ENCODE peak calls at places on chromosomes 12 and 14, in six cellular contexts. X, E, K, V, G and W are unnamed samples.

GRCh38 chr14:44606576-44606975 is 99.5 kb upstream of the FSCB start:
- DNase-seq in K (no peak), G (no peak), V (no peak), E (no peak), X (no peak), W (no peak)

GRCh38 chr14:34051966-34052657 is 101.2 kb upstream of the EGLN3 start:
- DNase-seq in G (no peak), K (no peak), X (no peak), V (peak; percentile 85), E (no peak), W (no peak)

GRCh38 chr12:754871-755562 is 2.6 kb downstream of the WNK1 start:
- DNase-seq in E (no peak), K (peak; percentile 80), V (peak; percentile 65), G (peak; percentile 9), X (no peak), W (peak; percentile 24)

GRCh38 chr14:105864651-105865265 is 338.4 kb downstream of the TMEM121 start:
- DNase-seq in X (no peak), V (no peak), G (no peak), K (no peak), E (peak; percentile 43), W (no peak)

GRCh38 chr12:131692431-131692830 is 18.5 kb upstream of the SFSWAP start:
- DNase-seq in X (no peak), V (no peak), E (no peak), K (no peak), G (no peak), W (no peak)

GRCh38 chr14:49944501-49944900 is 51.6 kb downstream of the ARF6 start:
- DNase-seq in X (no peak), K (no peak), V (no peak), G (no peak), E (no peak), W (no peak)

GRCh38 chr12:122060069-122060468 is 18.5 kb upstream of the MLXIP start:
- DNase-seq in G (no peak), E (no peak), K (no peak), X (no peak), V (no peak), W (no peak)

GRCh38 chr12:29238822-29239291 is 89.8 kb downstream of the FAR2 start:
- DNase-seq in X (no peak), K (no peak), V (no peak), E (no peak), G (no peak), W (no peak)

GRCh38 chr12:50402270-50403000 is 1.8 kb downstream of the LARP4 start:
- DNase-seq in X (no peak), V (no peak), K (no peak), E (no peak), G (no peak), W (no peak)

GRCh38 chr12:80472912-80473500 is 29.0 kb downstream of the PTPRQ start:
- DNase-seq in X (no peak), K (peak; percentile 74), V (peak; percentile 78), E (no peak), G (peak; percentile 5), W (peak; percentile 41)
- TF ChIP-seq CTCF in X (peak; percentile 47), K (peak; percentile 71), V (peak; percentile 72), E (no peak), G (peak; percentile 72), W (peak; percentile 66)

GRCh38 chr12:109739747-109740693 is 26.4 kb downstream of the FAM222A start:
- DNase-seq in V (no peak), E (peak; percentile 27), K (no peak), G (peak; percentile 37), X (peak; percentile 69), W (no peak)
- TF ChIP-seq CTCF in V (peak; percentile 17), E (no peak), K (peak; percentile 49), G (no peak), X (no peak), W (peak; percentile 18)

DNA sequence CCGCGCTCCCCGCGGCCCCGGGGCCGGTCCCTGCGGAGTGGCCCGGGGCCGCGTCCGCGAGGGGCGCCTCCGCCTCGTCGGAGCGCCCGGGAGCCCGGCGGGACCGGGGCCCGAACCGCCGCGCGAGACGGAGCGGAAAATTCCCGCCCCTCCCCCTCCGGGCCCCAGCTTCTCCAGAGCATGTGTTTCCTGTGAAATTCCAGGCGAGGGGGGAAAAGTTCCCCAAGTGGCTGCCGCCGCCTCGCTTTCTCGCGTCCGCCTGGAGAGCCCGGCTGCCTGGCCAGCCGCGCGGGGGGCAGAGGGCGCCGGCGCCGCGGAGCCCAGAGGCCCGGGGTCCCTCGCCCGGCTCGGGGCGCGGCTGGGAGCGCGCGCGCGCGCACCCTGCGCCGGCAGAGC is 886 bp downstream of the CACNA1C start:
- DNase-seq in K (peak; percentile 25), G (no peak), E (no peak), X (peak; percentile 36), V (peak; percentile 47), W (no peak)
- TF ChIP-seq CTCF in K (no peak), G (no peak), E (no peak), X (no peak), V (no peak), W (no peak)

GRCh38 chr12:3529281-3529680 is 38.3 kb downstream of the PRMT8 start:
- DNase-seq in E (no peak), X (no peak), G (no peak), V (no peak), K (no peak), W (no peak)

GRCh38 chr12:3527736-3528135 is 36.7 kb downstream of the PRMT8 start:
- DNase-seq in V (no peak), E (no peak), K (no peak), X (no peak), G (no peak), W (no peak)

GRCh38 chr12:3523728-3524127 is 32.7 kb downstream of the PRMT8 start:
- DNase-seq in X (no peak), E (no peak), G (no peak), K (no peak), V (no peak), W (no peak)

GRCh38 chr12:3527181-3527580 is 36.2 kb downstream of the PRMT8 start:
- DNase-seq in V (peak; percentile 29), E (no peak), K (peak; percentile 77), G (no peak), X (no peak), W (no peak)

GRCh38 chr12:3526776-3527175 is 35.8 kb downstream of the PRMT8 start:
- DNase-seq in G (no peak), E (no peak), K (no peak), V (no peak), X (no peak), W (no peak)
- TF ChIP-seq CTCF in G (no peak), E (no peak), K (no peak), V (no peak), X (no peak), W (no peak)